ENCODE peak calls at places on chromosomes 5 and 9, in four cellular contexts. J, M, N and D are unnamed samples.

GRCh38 chr5:132059043-132059695 is 1.3 kb upstream of the IL3 start:
- DNase-seq in M (no peak), N (no peak), J (peak; percentile 39), D (no peak)

GRCh38 chr5:76388791-76389512 is 14.1 kb upstream of the IQGAP2 start:
- DNase-seq in J (no peak), M (no peak), N (no peak), D (no peak)

GRCh38 chr5:17928571-17928970 is 294.3 kb downstream of the TAF11L14 start:
- DNase-seq in M (no peak), N (no peak), J (no peak), D (no peak)

GRCh38 chr9:121767176-121767769 is 115.8 kb downstream of the DAB2IP start:
- DNase-seq in M (no peak), J (no peak), N (no peak), D (no peak)

GRCh38 chr9:73179594-73179993 is 27.9 kb downstream of the ANXA1 start:
- DNase-seq in M (no peak), N (no peak), J (no peak), D (no peak)

GRCh38 chr5:53253421-53253871 is 143.9 kb upstream of the MOCS2 start:
- DNase-seq in M (no peak), J (no peak), N (no peak), D (no peak)

GRCh38 chr5:167769846-167770420 is 521.5 kb upstream of the WWC1 start:
- DNase-seq in J (no peak), M (no peak), N (no peak), D (no peak)

GRCh38 chr5:14572384-14572783 is 9.2 kb upstream of the OTULINL start:
- DNase-seq in N (no peak), J (no peak), M (no peak), D (no peak)

GRCh38 chr5:179606910-179607448 is 16.5 kb downstream of the HNRNPH1 start:
- DNase-seq in M (no peak), N (no peak), J (no peak), D (no peak)

GRCh38 chr5:1963941-1964451 is 81.3 kb upstream of the IRX4 start:
- DNase-seq in J (no peak), M (no peak), N (no peak), D (no peak)

GRCh38 chr9:114558027-114558675 is 29.4 kb upstream of the ATP6V1G1 start:
- DNase-seq in J (no peak), M (no peak), N (no peak), D (no peak)

GRCh38 chr9:134689320-134690181 is 47.9 kb downstream of the COL5A1 start:
- DNase-seq in J (peak; percentile 90), N (no peak), M (peak; percentile 82), D (peak; percentile 69)

GRCh38 chr9:34046784-34047379 is 1.8 kb downstream of the UBAP2 start:
- DNase-seq in J (no peak), M (no peak), N (peak; percentile 17), D (no peak)

GRCh38 chr9:122099271-122099869 is 6.3 kb upstream of the TTLL11 start:
- DNase-seq in M (peak; percentile 76), J (peak; percentile 92), N (no peak), D (peak; percentile 51)

GRCh38 chr5:102010644-102011043 is 285.4 kb downstream of the SLCO4C1 start:
- DNase-seq in M (no peak), J (no peak), N (no peak), D (no peak)

GRCh38 chr9:30505311-30505710 is 1879.1 kb upstream of the ACO1 start:
- DNase-seq in M (no peak), N (no peak), J (no peak), D (no peak)

GRCh38 chr5:149133795-149134777 is 7.2 kb upstream of the ABLIM3 start:
- DNase-seq in J (no peak), N (no peak), M (peak; percentile 22), D (no peak)

GRCh38 chr9:114549677-114550330 is 37.8 kb upstream of the ATP6V1G1 start:
- DNase-seq in N (no peak), M (no peak), J (no peak), D (no peak)

GRCh38 chr5:151617841-151618710 is 26.9 kb upstream of the FAT2 start:
- DNase-seq in M (no peak), N (no peak), J (no peak), D (no peak)

GRCh38 chr9:106874031-106874430 is 11.1 kb downstream of the ZNF462 start:
- DNase-seq in N (no peak), M (no peak), J (no peak), D (no peak)

GRCh38 chr9:106878081-106878837 is 15.3 kb downstream of the ZNF462 start:
- DNase-seq in N (no peak), J (no peak), M (no peak), D (no peak)

GRCh38 chr9:106874657-106875056 is 11.7 kb downstream of the ZNF462 start:
- DNase-seq in M (no peak), J (no peak), N (no peak), D (no peak)

GRCh38 chr9:106877345-106877744 is 14.4 kb downstream of the ZNF462 start:
- DNase-seq in J (no peak), M (no peak), N (no peak), D (no peak)

DNA sequence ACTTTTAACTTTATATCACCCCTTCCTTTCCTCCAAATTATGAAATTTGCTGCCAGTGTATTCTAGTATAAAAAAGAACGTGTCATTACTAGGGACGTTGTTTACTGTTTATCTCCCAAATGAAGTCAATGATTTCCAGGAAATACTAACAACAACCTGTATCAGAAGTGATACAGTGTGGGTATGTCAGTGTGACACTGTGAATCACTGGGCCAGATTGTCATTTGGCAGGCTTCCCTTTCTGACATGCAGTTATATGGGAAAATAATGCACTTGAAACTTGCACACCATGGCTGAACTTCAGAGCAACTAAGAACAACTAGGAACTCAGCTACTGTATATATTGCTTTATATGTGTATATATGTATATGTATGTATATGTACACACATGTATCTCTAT is 12.6 kb downstream of the ZNF462 start:
- DNase-seq in J (no peak), M (no peak), N (no peak), D (no peak)
- TF ChIP-seq TAF1 in J (no peak), M (no peak), N (no peak), D (no peak)

DNA sequence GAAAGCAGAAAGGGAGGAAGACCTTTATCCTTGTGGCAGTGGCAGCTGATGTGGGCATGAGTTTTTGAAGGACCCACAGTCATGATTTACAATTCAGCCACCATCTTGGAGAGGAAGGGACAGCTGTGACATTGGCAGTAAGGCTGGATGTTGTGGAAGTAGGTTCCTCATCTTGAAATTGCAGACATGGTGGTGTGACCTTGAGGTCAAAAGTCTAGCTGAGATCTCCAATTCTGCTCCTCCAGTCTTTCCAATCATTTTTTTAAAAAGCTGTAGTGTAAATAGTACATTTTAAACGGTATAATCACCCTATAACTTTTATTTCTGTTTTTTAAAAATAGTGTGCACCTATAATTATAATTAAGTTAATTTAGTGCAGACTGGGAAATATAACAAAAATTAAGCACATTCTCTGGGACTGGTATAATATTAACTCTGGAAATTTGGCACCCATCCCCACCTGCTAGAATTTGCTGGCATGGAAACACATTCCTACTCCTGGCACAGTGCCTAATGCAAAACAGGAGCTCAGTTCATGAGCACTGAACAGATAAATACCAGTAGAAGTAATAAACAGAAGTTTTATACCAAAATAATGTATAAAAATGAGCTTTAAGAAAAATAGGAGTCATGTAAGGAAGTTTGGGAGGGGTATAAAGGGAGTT is 23.8 kb upstream of the NPR3 start:
- DNase-seq in N (no peak), M (no peak), J (no peak), D (no peak)
- TF ChIP-seq POLR2AphosphoS5 in N (no peak), M (no peak), J (no peak), D (no peak)

DNA sequence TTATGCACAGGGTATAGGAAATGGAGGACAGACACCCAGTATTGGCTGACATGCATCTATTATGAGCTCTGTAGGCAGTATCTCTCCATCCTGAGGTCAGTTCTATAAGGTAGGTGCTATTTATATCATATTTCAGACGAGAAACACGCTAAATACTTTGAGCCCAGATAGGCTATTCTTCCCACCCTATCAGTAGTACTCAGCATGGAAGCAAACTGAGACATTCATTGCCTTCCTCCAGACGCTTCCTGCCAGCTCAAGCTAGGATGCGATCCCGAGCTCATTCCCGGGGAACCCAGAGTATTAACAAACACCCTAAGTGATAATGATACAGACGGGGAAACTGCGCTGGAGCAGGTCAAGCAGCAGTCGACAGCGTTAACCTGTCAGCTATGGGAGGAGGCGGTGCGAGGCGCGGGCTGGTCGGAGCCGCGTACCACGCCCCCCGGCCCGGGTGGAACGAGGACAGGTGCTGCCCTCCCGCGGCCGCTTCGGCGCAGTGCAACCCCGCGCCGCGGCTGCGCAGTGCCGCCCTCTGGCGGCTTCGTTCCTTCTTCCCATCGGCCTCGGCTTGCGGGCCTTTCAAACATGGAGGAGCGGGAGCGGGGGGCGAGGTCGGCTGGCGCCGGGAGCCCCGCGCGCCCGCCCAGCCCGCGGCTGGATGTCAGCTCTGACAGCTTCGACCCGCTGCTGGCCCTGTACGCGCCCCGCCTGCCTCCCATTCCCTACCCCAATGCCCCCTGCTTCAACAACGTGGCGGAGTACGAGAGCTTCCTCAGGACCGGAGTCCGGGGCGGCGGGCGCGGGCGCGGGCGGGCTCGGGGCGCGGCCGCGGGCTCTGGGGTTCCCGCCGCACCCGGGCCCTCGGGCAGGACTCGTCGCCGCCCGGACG is at the start of gene LSM11:
- DNase-seq in N (peak; percentile 56), J (peak; percentile 98), M (peak; percentile 93), D (peak; percentile 85)
- TF ChIP-seq POLR2A in N (peak; percentile 64), J (peak; percentile 19), M (peak; percentile 34), D (peak; percentile 39)

GRCh38 chr5:109529520-109529919 is 119.7 kb upstream of the PJA2 start:
- DNase-seq in N (no peak), J (no peak), M (no peak), D (no peak)
- TF ChIP-seq TAF1 in N (no peak), J (no peak), M (no peak), D (no peak)

GRCh38 chr9:16721972-16722371 is 148.5 kb downstream of the BNC2 start:
- DNase-seq in J (no peak), M (no peak), N (no peak), D (no peak)
- TF ChIP-seq POLR2AphosphoS5 in J (no peak), M (no peak), N (no peak), D (no peak)

GRCh38 chr9:129803679-129804065 is 688 bp downstream of the TOR1B start:
- DNase-seq in J (no peak), N (no peak), M (peak; percentile 39), D (no peak)

GRCh38 chr9:129801504-129801903 is 1.5 kb upstream of the TOR1B start:
- DNase-seq in M (no peak), N (no peak), J (no peak), D (no peak)

GRCh38 chr9:129806126-129806525 is 3.1 kb downstream of the TOR1B start:
- DNase-seq in N (no peak), M (no peak), J (no peak), D (no peak)

GRCh38 chr9:129798973-129799372 is 4.0 kb upstream of the TOR1B start:
- DNase-seq in M (no peak), N (no peak), J (no peak), D (no peak)

DNA sequence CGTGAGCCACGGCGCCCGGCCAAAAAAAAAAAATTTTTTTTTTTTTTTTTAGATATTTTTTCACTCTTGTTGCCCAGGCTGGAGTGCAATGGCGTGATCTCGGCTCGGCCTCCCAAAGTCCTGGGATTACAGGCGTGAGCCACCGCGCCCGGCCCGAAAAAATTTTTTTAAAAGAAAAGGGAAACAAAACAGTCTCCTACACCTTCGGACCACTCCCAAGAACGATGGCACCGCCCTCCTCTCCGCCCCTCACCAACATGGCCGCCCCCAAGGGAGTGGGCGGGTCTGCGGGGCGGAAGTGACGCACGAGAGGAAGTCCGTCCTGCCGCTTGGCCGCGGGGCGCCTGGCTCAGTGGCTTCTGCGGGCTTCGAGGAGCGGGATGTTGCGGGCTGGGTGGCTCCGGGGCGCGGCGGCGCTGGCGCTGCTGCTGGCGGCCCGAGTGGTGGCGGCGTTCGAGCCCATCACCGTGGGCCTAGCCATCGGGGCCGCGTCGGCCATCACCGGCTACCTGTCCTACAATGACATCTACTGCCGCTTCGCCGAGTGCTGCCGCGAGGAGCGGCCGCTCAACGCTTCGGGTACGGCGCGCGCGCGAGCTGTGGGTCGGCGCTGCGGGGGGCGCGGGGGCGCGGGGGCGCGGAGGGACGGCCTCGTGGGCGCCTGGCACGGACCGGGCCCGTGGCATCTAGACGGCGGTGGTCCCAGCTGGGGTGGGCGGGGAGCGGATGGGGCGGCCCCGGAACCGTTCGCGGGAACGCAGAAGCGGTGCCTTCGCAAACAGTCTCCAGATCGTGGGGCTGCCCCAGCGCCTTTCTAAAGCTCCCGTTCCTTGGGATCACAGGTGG is at the start of gene TOR1B:
- DNase-seq in N (peak; percentile 80), M (peak; percentile 99), J (peak; percentile 98), D (peak; percentile 77)
- TF ChIP-seq POLR2A in N (peak; percentile 92), M (peak; percentile 87), J (peak; percentile 79), D (peak; percentile 69)